ENCODE peak calls at places on chromosomes 13 and 19, in seven cellular contexts. N is pancreas; A is aorta; T is EH; R is RKO; M is tibial artery; B is activated T-cell treated with anti-CD3 and anti-CD28 coated beads, Interleukin-2, amount 50 U/mL, for 1 hour. X is an unnamed sample.

GRCh38 chr13:108657520-108657919 is 28.1 kb downstream of the MYO16 start:
- DNase-seq in N (no peak), A (no peak), T (no peak), R (no peak), M (no peak), B (no peak), X (no peak)

GRCh38 chr19:45782820-45783785 is 813 bp upstream of the DMPK start:
- DNase-seq in N (peak; percentile 52), A (peak; percentile 92), T (peak; percentile 94), R (no peak), M (peak; percentile 80), B (no peak), X (no peak)

GRCh38 chr19:29639086-29639485 is 26.2 kb upstream of the PLEKHF1 start:
- DNase-seq in N (no peak), A (no peak), T (no peak), R (no peak), M (no peak), B (no peak), X (no peak)

GRCh38 chr19:51166846-51167490 is 24.9 kb downstream of the SIGLEC7 start:
- DNase-seq in N (no peak), A (no peak), T (no peak), R (no peak), M (peak; percentile 33), B (no peak), X (peak; percentile 37)

GRCh38 chr13:26694609-26695359 is 65.8 kb downstream of the GPR12 start:
- DNase-seq in N (no peak), A (no peak), T (no peak), R (no peak), M (no peak), B (no peak), X (no peak)

GRCh38 chr13:67614577-67614976 is 384.4 kb upstream of the PCDH9 start:
- DNase-seq in N (no peak), A (no peak), T (no peak), R (no peak), M (no peak), B (no peak), X (no peak)

GRCh38 chr19:38676878-38677646 is 29.6 kb downstream of the ACTN4 start:
- DNase-seq in N (no peak), A (no peak), T (no peak), R (no peak), M (no peak), B (no peak), X (no peak)

GRCh38 chr13:100124265-100124664 is 35.4 kb downstream of the PCCA start:
- DNase-seq in N (no peak), A (no peak), T (peak; percentile 45), R (no peak), M (no peak), B (no peak), X (no peak)

GRCh38 chr19:37999309-38000213 is 92.6 kb downstream of the SIPA1L3 start:
- DNase-seq in N (no peak), A (no peak), T (peak; percentile 100), R (peak; percentile 34), M (peak; percentile 32), B (no peak), X (no peak)

GRCh38 chr19:4191044-4191443 is 8.6 kb downstream of the ANKRD24 start:
- DNase-seq in N (no peak), A (no peak), T (no peak), R (no peak), M (no peak), B (no peak), X (no peak)

GRCh38 chr13:59360108-59360507 is 803.6 kb downstream of the DIAPH3 start:
- DNase-seq in N (no peak), A (no peak), T (peak; percentile 10), R (no peak), M (no peak), B (no peak), X (peak; percentile 24)

GRCh38 chr13:60765700-60766411 is 368.8 kb downstream of the TDRD3 start:
- DNase-seq in N (no peak), A (no peak), T (no peak), R (peak; percentile 4), M (no peak), B (no peak), X (no peak)

GRCh38 chr13:23799945-23800344 is 89.3 kb downstream of the MIPEP start:
- DNase-seq in N (no peak), A (no peak), T (peak; percentile 45), R (no peak), M (no peak), B (no peak), X (no peak)

GRCh38 chr19:52336976-52337375 is 933 bp downstream of the ZNF610 start:
- DNase-seq in N (no peak), A (no peak), T (no peak), R (no peak), M (no peak), B (no peak), X (no peak)

GRCh38 chr13:90171649-90172048 is 1175.8 kb upstream of the MIR17HG start:
- DNase-seq in N (no peak), A (no peak), T (no peak), R (no peak), M (no peak), B (no peak), X (no peak)

GRCh38 chr13:34941436-34941834 is 635 bp upstream of the NBEA start:
- DNase-seq in N (no peak), A (no peak), T (no peak), R (no peak), M (no peak), B (no peak), X (no peak)

GRCh38 chr19:38009650-38010229 is 102.7 kb downstream of the SIPA1L3 start:
- DNase-seq in N (no peak), A (no peak), T (no peak), R (no peak), M (no peak), B (no peak), X (no peak)

GRCh38 chr19:3358919-3359849 is 7.2 kb upstream of the NFIC start:
- DNase-seq in N (peak; percentile 78), A (peak; percentile 88), T (peak; percentile 66), R (no peak), M (peak; percentile 63), B (peak; percentile 75), X (peak; percentile 80)

GRCh38 chr13:30078059-30078458 is 227.6 kb upstream of the UBL3 start:
- DNase-seq in N (no peak), A (no peak), T (no peak), R (no peak), M (no peak), B (no peak), X (no peak)

GRCh38 chr19:13401388-13401787 is 104.9 kb downstream of the CACNA1A start:
- DNase-seq in N (no peak), A (no peak), T (peak; percentile 36), R (peak; percentile 44), M (no peak), B (no peak), X (no peak)

GRCh38 chr19:38781058-38781457 is 7.7 kb upstream of the LGALS7 start:
- DNase-seq in N (no peak), A (peak; percentile 13), T (no peak), R (no peak), M (no peak), B (no peak), X (no peak)

GRCh38 chr19:2547721-2548120 is 71.8 kb downstream of the GADD45B start:
- DNase-seq in N (no peak), A (peak; percentile 74), T (no peak), R (no peak), M (no peak), B (no peak), X (peak; percentile 13)

GRCh38 chr13:49307365-49307764 is 59.6 kb downstream of the CDADC1 start:
- DNase-seq in N (no peak), A (no peak), T (no peak), R (no peak), M (peak; percentile 76), B (no peak), X (no peak)

GRCh38 chr13:49020328-49020727 is 44.6 kb downstream of the FNDC3A start:
- DNase-seq in N (no peak), A (no peak), T (no peak), R (no peak), M (no peak), B (no peak), X (no peak)

GRCh38 chr13:51501592-51502205 is 48.9 kb upstream of the INTS6 start:
- DNase-seq in N (no peak), A (no peak), T (peak; percentile 88), R (peak; percentile 58), M (no peak), B (no peak), X (no peak)

GRCh38 chr19:10404888-10405808 is 1.8 kb upstream of the CDC37 start:
- DNase-seq in N (no peak), A (no peak), T (peak; percentile 23), R (no peak), M (no peak), B (peak; percentile 67), X (no peak)

X was measured in right lobe of liver.